ENCODE peak calls at places on chromosomes 3 and 15, in six cellular contexts. C is body of pancreas, D is H1, X is psoas muscle, O is heart left ventricle, Z is left ventricle myocardium inferior. R is an unnamed sample.

GRCh38 chr15:92974183-92974915 is 74.2 kb downstream of the CHD2 start:
- DNase-seq in C (no peak), D (no peak), X (no peak), O (no peak), Z (no peak), R (no peak)

GRCh38 chr15:65326109-65326508 is 21.6 kb downstream of the RNU5B-1 start:
- DNase-seq in C (peak; percentile 8), D (no peak), X (peak; percentile 54), O (peak; percentile 47), Z (peak; percentile 39), R (no peak)

GRCh38 chr15:70494861-70495571 is 268.3 kb downstream of the UACA start:
- DNase-seq in C (no peak), D (no peak), X (no peak), O (no peak), Z (no peak), R (no peak)

GRCh38 chr3:53491276-53491675 is 3.1 kb upstream of the CACNA1D start:
- DNase-seq in C (no peak), D (no peak), X (no peak), O (no peak), Z (no peak), R (no peak)

GRCh38 chr3:65856907-65857306 is 181.8 kb downstream of the MAGI1 start:
- DNase-seq in C (peak; percentile 43), D (no peak), X (no peak), O (no peak), Z (no peak), R (no peak)

GRCh38 chr15:70029297-70029701 is 68.4 kb downstream of the TLE3 start:
- DNase-seq in C (no peak), D (no peak), X (no peak), O (no peak), Z (no peak), R (no peak)

GRCh38 chr15:76341366-76342045 is 4.9 kb downstream of the ISL2 start:
- DNase-seq in C (peak; percentile 6), D (peak; percentile 76), X (no peak), O (no peak), Z (no peak), R (no peak)

GRCh38 chr3:102904629-102905028 is 469.8 kb downstream of the ZPLD1 start:
- DNase-seq in C (no peak), D (no peak), X (no peak), O (no peak), Z (peak; percentile 8), R (no peak)

GRCh38 chr3:71258116-71258515 is 325.4 kb downstream of the FOXP1 start:
- DNase-seq in C (no peak), D (no peak), X (no peak), O (no peak), Z (no peak), R (no peak)

GRCh38 chr3:159866201-159866746 is 122.4 kb upstream of the IL12A start:
- DNase-seq in C (no peak), D (no peak), X (no peak), O (no peak), Z (no peak), R (no peak)

GRCh38 chr3:42655980-42656679 is 2.6 kb downstream of the ZBTB47 start:
- DNase-seq in C (no peak), D (peak; percentile 45), X (peak; percentile 81), O (peak; percentile 11), Z (no peak), R (no peak)

GRCh38 chr3:76310661-76311060 is 525.3 kb upstream of the ZNF717 start:
- DNase-seq in C (no peak), D (no peak), X (no peak), O (no peak), Z (no peak), R (no peak)

GRCh38 chr3:41138601-41139000 is 60.7 kb upstream of the CTNNB1 start:
- DNase-seq in C (no peak), D (no peak), X (no peak), O (no peak), Z (no peak), R (no peak)

GRCh38 chr3:157120071-157120892 is 39.7 kb downstream of the CCNL1 start:
- DNase-seq in C (peak; percentile 88), D (no peak), X (no peak), O (no peak), Z (no peak), R (no peak)
- H3K4me1 ChIP-seq in C (peaks cover 64% of the 10 kb centered on the region), D (no peaks in the 10 kb centered on the region), X (peaks cover 8% of the 10 kb centered on the region), O (peaks cover 8% of the 10 kb centered on the region), Z (peaks cover 32% of the 10 kb centered on the region), R (no peaks in the 10 kb centered on the region)

GRCh38 chr15:90449206-90449735 is 61.2 kb downstream of the IQGAP1 start:
- DNase-seq in C (no peak), D (no peak), X (no peak), O (no peak), Z (no peak), R (no peak)
- H3K36me3 ChIP-seq in C (peaks cover 35% of the 10 kb centered on the region), D (peaks cover 3% of the 10 kb centered on the region), X (peaks cover 100% of the 10 kb centered on the region), O (peaks cover 99% of the 10 kb centered on the region), Z (peaks cover 79% of the 10 kb centered on the region), R (peaks cover 11% of the 10 kb centered on the region)

GRCh38 chr15:37094542-37095196 is 5.7 kb downstream of the MEIS2 start:
- DNase-seq in C (no peak), D (no peak), X (no peak), O (no peak), Z (no peak), R (no peak)
- H3K4me1 ChIP-seq in C (peaks cover 14% of the 10 kb centered on the region), D (peaks cover 45% of the 10 kb centered on the region), X (no peaks in the 10 kb centered on the region), O (peaks cover 7% of the 10 kb centered on the region), Z (peaks cover 90% of the 10 kb centered on the region), R (peaks cover 8% of the 10 kb centered on the region)

GRCh38 chr3:196756738-196757137 is 17.1 kb downstream of the PAK2 start:
- DNase-seq in C (no peak), D (no peak), X (no peak), O (no peak), Z (no peak), R (no peak)

GRCh38 chr3:196749125-196749524 is 9.5 kb downstream of the PAK2 start:
- DNase-seq in C (peak; percentile 4), D (no peak), X (no peak), O (no peak), Z (no peak), R (no peak)

GRCh38 chr3:196757876-196758739 is 18.5 kb downstream of the PAK2 start:
- DNase-seq in C (no peak), D (no peak), X (no peak), O (no peak), Z (no peak), R (no peak)

GRCh38 chr3:196754215-196754937 is 14.7 kb downstream of the PAK2 start:
- DNase-seq in C (peak; percentile 7), D (no peak), X (no peak), O (no peak), Z (no peak), R (no peak)

GRCh38 chr3:196753201-196753600 is 13.5 kb downstream of the PAK2 start:
- DNase-seq in C (no peak), D (no peak), X (no peak), O (no peak), Z (no peak), R (no peak)
- H3K36me3 ChIP-seq in C (no peaks in the 10 kb centered on the region), D (no peaks in the 10 kb centered on the region), X (peaks cover 13% of the 10 kb centered on the region), O (peaks cover 13% of the 10 kb centered on the region), Z (no peaks in the 10 kb centered on the region), R (no peaks in the 10 kb centered on the region)